ENCODE peak calls at places on chromosomes 6 and 20, in nine cellular contexts. One of them, this sample, is unnamed.

GRCh38 chr6:24072038-24072746 is 53.8 kb upstream of the NRSN1 start:
- DNase-seq in GM06990: no peak
- DNase-seq in tibial artery: no peak
- DNase-seq in fibroblast of mammary gland: no peak
- DNase-seq in astrocyte: no peak
- DNase-seq in OCI-LY7: no peak
- DNase-seq in SJCRH30: no peak
- DNase-seq in suprapubic skin: no peak
- DNase-seq in PC-9: no peak
- DNase-seq in this sample: no peak

GRCh38 chr6:155259202-155259601 is 4.6 kb upstream of the CLDN20 start:
- DNase-seq in GM06990: no peak
- DNase-seq in tibial artery: no peak
- DNase-seq in fibroblast of mammary gland: no peak
- DNase-seq in astrocyte: no peak
- DNase-seq in OCI-LY7: no peak
- DNase-seq in SJCRH30: no peak
- DNase-seq in suprapubic skin: no peak
- DNase-seq in PC-9: no peak
- DNase-seq in this sample: no peak

GRCh38 chr6:93177918-93178317 is 241.4 kb downstream of the EPHA7 start:
- DNase-seq in GM06990: no peak
- DNase-seq in tibial artery: no peak
- DNase-seq in fibroblast of mammary gland: no peak
- DNase-seq in astrocyte: no peak
- DNase-seq in OCI-LY7: peak; percentile 12
- DNase-seq in SJCRH30: no peak
- DNase-seq in suprapubic skin: no peak
- DNase-seq in PC-9: no peak
- DNase-seq in this sample: no peak

GRCh38 chr20:59737073-59737691 is 132.8 kb downstream of the PHACTR3 start:
- DNase-seq in GM06990: no peak
- DNase-seq in tibial artery: no peak
- DNase-seq in fibroblast of mammary gland: no peak
- DNase-seq in astrocyte: no peak
- DNase-seq in OCI-LY7: no peak
- DNase-seq in SJCRH30: no peak
- DNase-seq in suprapubic skin: no peak
- DNase-seq in PC-9: no peak
- DNase-seq in this sample: peak; percentile 27

GRCh38 chr6:27599859-27600532 is 127.1 kb upstream of the ZNF184 start:
- DNase-seq in GM06990: no peak
- DNase-seq in tibial artery: no peak
- DNase-seq in fibroblast of mammary gland: no peak
- DNase-seq in astrocyte: no peak
- DNase-seq in OCI-LY7: no peak
- DNase-seq in SJCRH30: no peak
- DNase-seq in suprapubic skin: no peak
- DNase-seq in PC-9: no peak
- DNase-seq in this sample: no peak

GRCh38 chr6:107264357-107264831 is 149.1 kb upstream of the BEND3 start:
- DNase-seq in GM06990: no peak
- DNase-seq in tibial artery: no peak
- DNase-seq in fibroblast of mammary gland: peak; percentile 88
- DNase-seq in astrocyte: peak; percentile 68
- DNase-seq in OCI-LY7: no peak
- DNase-seq in SJCRH30: no peak
- DNase-seq in suprapubic skin: no peak
- DNase-seq in PC-9: no peak
- DNase-seq in this sample: no peak

GRCh38 chr20:11111191-11111590 is 437.4 kb upstream of the JAG1 start:
- DNase-seq in GM06990: no peak
- DNase-seq in tibial artery: no peak
- DNase-seq in fibroblast of mammary gland: no peak
- DNase-seq in astrocyte: peak; percentile 52
- DNase-seq in OCI-LY7: no peak
- DNase-seq in SJCRH30: no peak
- DNase-seq in suprapubic skin: no peak
- DNase-seq in PC-9: no peak
- DNase-seq in this sample: no peak

GRCh38 chr20:8870652-8871051 is 198.2 kb upstream of the PLCB4 start:
- DNase-seq in GM06990: no peak
- DNase-seq in tibial artery: no peak
- DNase-seq in fibroblast of mammary gland: no peak
- DNase-seq in astrocyte: no peak
- DNase-seq in OCI-LY7: no peak
- DNase-seq in SJCRH30: no peak
- DNase-seq in suprapubic skin: no peak
- DNase-seq in PC-9: no peak
- DNase-seq in this sample: no peak

GRCh38 chr6:81718126-81718525 is 34.4 kb downstream of the TENT5A start:
- DNase-seq in GM06990: no peak
- DNase-seq in tibial artery: no peak
- DNase-seq in fibroblast of mammary gland: peak; percentile 58
- DNase-seq in astrocyte: no peak
- DNase-seq in OCI-LY7: no peak
- DNase-seq in SJCRH30: no peak
- DNase-seq in suprapubic skin: no peak
- DNase-seq in PC-9: no peak
- DNase-seq in this sample: no peak

GRCh38 chr20:54172856-54173652 is 732 bp downstream of the CYP24A1 start:
- DNase-seq in GM06990: peak; percentile 12
- DNase-seq in tibial artery: no peak
- DNase-seq in fibroblast of mammary gland: peak; percentile 20
- DNase-seq in astrocyte: peak; percentile 30
- DNase-seq in OCI-LY7: no peak
- DNase-seq in SJCRH30: no peak
- DNase-seq in suprapubic skin: no peak
- DNase-seq in PC-9: no peak
- DNase-seq in this sample: no peak

GRCh38 chr20:59438201-59438600 is 137.8 kb downstream of the EDN3 start:
- DNase-seq in GM06990: no peak
- DNase-seq in tibial artery: no peak
- DNase-seq in fibroblast of mammary gland: no peak
- DNase-seq in astrocyte: no peak
- DNase-seq in OCI-LY7: no peak
- DNase-seq in SJCRH30: peak; percentile 60
- DNase-seq in suprapubic skin: no peak
- DNase-seq in PC-9: no peak
- DNase-seq in this sample: no peak

GRCh38 chr6:5752282-5752681 is 254.4 kb downstream of the NRN1 start:
- DNase-seq in GM06990: no peak
- DNase-seq in tibial artery: no peak
- DNase-seq in fibroblast of mammary gland: peak; percentile 80
- DNase-seq in astrocyte: peak; percentile 89
- DNase-seq in OCI-LY7: no peak
- DNase-seq in SJCRH30: peak; percentile 61
- DNase-seq in suprapubic skin: no peak
- DNase-seq in PC-9: no peak
- DNase-seq in this sample: no peak

GRCh38 chr6:136989591-136990578 is 54.9 kb downstream of the IL20RA start:
- DNase-seq in GM06990: no peak
- DNase-seq in tibial artery: no peak
- DNase-seq in fibroblast of mammary gland: no peak
- DNase-seq in astrocyte: no peak
- DNase-seq in OCI-LY7: no peak
- DNase-seq in SJCRH30: peak; percentile 74
- DNase-seq in suprapubic skin: no peak
- DNase-seq in PC-9: peak; percentile 30
- DNase-seq in this sample: no peak

GRCh38 chr6:111031151-111031550 is 49.3 kb downstream of the RPF2 start:
- DNase-seq in GM06990: no peak
- DNase-seq in tibial artery: no peak
- DNase-seq in fibroblast of mammary gland: no peak
- DNase-seq in astrocyte: no peak
- DNase-seq in OCI-LY7: no peak
- DNase-seq in SJCRH30: no peak
- DNase-seq in suprapubic skin: no peak
- DNase-seq in PC-9: no peak
- DNase-seq in this sample: no peak

GRCh38 chr6:150670311-150670710 is 70.6 kb downstream of the PLEKHG1 start:
- DNase-seq in GM06990: no peak
- DNase-seq in tibial artery: no peak
- DNase-seq in fibroblast of mammary gland: no peak
- DNase-seq in astrocyte: no peak
- DNase-seq in OCI-LY7: no peak
- DNase-seq in SJCRH30: no peak
- DNase-seq in suprapubic skin: no peak
- DNase-seq in PC-9: no peak
- DNase-seq in this sample: no peak

GRCh38 chr6:160900031-160900430 is 91.5 kb upstream of the MAP3K4 start:
- DNase-seq in GM06990: no peak
- DNase-seq in tibial artery: no peak
- DNase-seq in fibroblast of mammary gland: no peak
- DNase-seq in astrocyte: no peak
- DNase-seq in OCI-LY7: no peak
- DNase-seq in SJCRH30: no peak
- DNase-seq in suprapubic skin: no peak
- DNase-seq in PC-9: no peak
- DNase-seq in this sample: no peak

GRCh38 chr6:89371849-89372505 is 19.5 kb upstream of the UBE2J1 start:
- DNase-seq in GM06990: peak; percentile 70
- DNase-seq in tibial artery: peak; percentile 63
- DNase-seq in fibroblast of mammary gland: peak; percentile 47
- DNase-seq in astrocyte: no peak
- DNase-seq in OCI-LY7: peak; percentile 89
- DNase-seq in SJCRH30: peak; percentile 61
- DNase-seq in suprapubic skin: peak; percentile 86
- DNase-seq in PC-9: peak; percentile 64
- DNase-seq in this sample: peak; percentile 92

GRCh38 chr6:48560408-48560807 is 449.4 kb upstream of the PTCHD4 start:
- DNase-seq in GM06990: no peak
- DNase-seq in tibial artery: no peak
- DNase-seq in fibroblast of mammary gland: peak; percentile 62
- DNase-seq in astrocyte: peak; percentile 32
- DNase-seq in OCI-LY7: no peak
- DNase-seq in SJCRH30: no peak
- DNase-seq in suprapubic skin: no peak
- DNase-seq in PC-9: peak; percentile 14
- DNase-seq in this sample: no peak

GRCh38 chr6:45881705-45882435 is 133.8 kb downstream of the CLIC5 start:
- DNase-seq in GM06990: no peak
- DNase-seq in tibial artery: no peak
- DNase-seq in fibroblast of mammary gland: no peak
- DNase-seq in astrocyte: no peak
- DNase-seq in OCI-LY7: no peak
- DNase-seq in SJCRH30: no peak
- DNase-seq in suprapubic skin: no peak
- DNase-seq in PC-9: peak; percentile 12
- DNase-seq in this sample: no peak

GRCh38 chr6:45420083-45420908 is 42.6 kb upstream of the SUPT3H start:
- DNase-seq in GM06990: no peak
- DNase-seq in tibial artery: no peak
- DNase-seq in fibroblast of mammary gland: peak; percentile 91
- DNase-seq in astrocyte: peak; percentile 88
- DNase-seq in OCI-LY7: no peak
- DNase-seq in SJCRH30: peak; percentile 54
- DNase-seq in suprapubic skin: no peak
- DNase-seq in PC-9: no peak
- DNase-seq in this sample: peak; percentile 45

GRCh38 chr6:51655517-51655916 is 431.9 kb downstream of the PKHD1 start:
- DNase-seq in GM06990: no peak
- DNase-seq in tibial artery: no peak
- DNase-seq in fibroblast of mammary gland: no peak
- DNase-seq in astrocyte: no peak
- DNase-seq in OCI-LY7: no peak
- DNase-seq in SJCRH30: no peak
- DNase-seq in suprapubic skin: no peak
- DNase-seq in PC-9: no peak
- DNase-seq in this sample: no peak

GRCh38 chr6:160685762-160686450 is 16.1 kb upstream of the PLG start:
- DNase-seq in GM06990: no peak
- DNase-seq in tibial artery: no peak
- DNase-seq in fibroblast of mammary gland: no peak
- DNase-seq in astrocyte: no peak
- DNase-seq in OCI-LY7: no peak
- DNase-seq in SJCRH30: no peak
- DNase-seq in suprapubic skin: no peak
- DNase-seq in PC-9: no peak
- DNase-seq in this sample: no peak

GRCh38 chr20:5315807-5316187 is 957 bp downstream of the PROKR2 start:
- DNase-seq in GM06990: no peak
- DNase-seq in tibial artery: no peak
- DNase-seq in fibroblast of mammary gland: no peak
- DNase-seq in astrocyte: no peak
- DNase-seq in OCI-LY7: no peak
- DNase-seq in SJCRH30: no peak
- DNase-seq in suprapubic skin: no peak
- DNase-seq in PC-9: no peak
- DNase-seq in this sample: peak; percentile 71
- H3K4me3 ChIP-seq in GM06990: no peak overlapping the region
- H3K4me3 ChIP-seq in tibial artery: no peak overlapping the region
- H3K4me3 ChIP-seq in fibroblast of mammary gland: no peak overlapping the region
- H3K4me3 ChIP-seq in astrocyte: no peak overlapping the region
- H3K4me3 ChIP-seq in OCI-LY7: no peak overlapping the region
- H3K4me3 ChIP-seq in SJCRH30: no peak overlapping the region
- H3K4me3 ChIP-seq in suprapubic skin: no peak overlapping the region
- H3K4me3 ChIP-seq in PC-9: no peak overlapping the region
- H3K4me3 ChIP-seq in this sample: peak overlapping the region; percentile 28

GRCh38 chr6:42177514-42178364 is 4.6 kb downstream of the GUCA1A start:
- DNase-seq in GM06990: no peak
- DNase-seq in tibial artery: no peak
- DNase-seq in fibroblast of mammary gland: no peak
- DNase-seq in astrocyte: no peak
- DNase-seq in OCI-LY7: no peak
- DNase-seq in SJCRH30: no peak
- DNase-seq in suprapubic skin: no peak
- DNase-seq in PC-9: no peak
- DNase-seq in this sample: no peak
- H3K4me3 ChIP-seq in GM06990: no peak overlapping the region
- H3K4me3 ChIP-seq in tibial artery: no peak overlapping the region
- H3K4me3 ChIP-seq in fibroblast of mammary gland: no peak overlapping the region
- H3K4me3 ChIP-seq in astrocyte: peak overlapping the region; percentile 12
- H3K4me3 ChIP-seq in OCI-LY7: no peak overlapping the region
- H3K4me3 ChIP-seq in SJCRH30: no peak overlapping the region
- H3K4me3 ChIP-seq in suprapubic skin: no peak overlapping the region
- H3K4me3 ChIP-seq in PC-9: no peak overlapping the region
- H3K4me3 ChIP-seq in this sample: no peak overlapping the region

DNA sequence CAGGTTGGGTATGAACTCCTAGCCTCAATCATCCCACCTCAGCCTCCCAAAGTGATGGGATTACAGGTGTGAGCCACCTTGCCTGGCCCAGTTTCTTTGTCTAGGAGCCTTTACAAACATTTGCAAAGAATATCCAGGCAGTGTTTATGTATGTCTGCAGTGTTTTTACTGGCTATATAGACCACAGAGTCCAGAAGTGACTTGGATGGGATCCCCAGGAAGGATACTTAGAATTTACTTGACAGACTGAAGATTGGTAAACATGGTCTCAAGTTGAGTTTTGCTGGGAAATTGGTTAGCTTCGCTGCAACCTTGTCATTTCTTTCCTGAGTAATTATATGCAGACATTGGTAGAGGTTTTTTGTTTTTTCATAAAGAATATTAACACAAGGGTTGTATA is 23.8 kb downstream of the JARID2 start:
- DNase-seq in GM06990: no peak
- DNase-seq in tibial artery: no peak
- DNase-seq in fibroblast of mammary gland: no peak
- DNase-seq in astrocyte: no peak
- DNase-seq in OCI-LY7: no peak
- DNase-seq in SJCRH30: no peak
- DNase-seq in suprapubic skin: no peak
- DNase-seq in PC-9: no peak
- DNase-seq in this sample: no peak
- H3K4me3 ChIP-seq in GM06990: no peak overlapping the region
- H3K4me3 ChIP-seq in tibial artery: no peak overlapping the region
- H3K4me3 ChIP-seq in fibroblast of mammary gland: no peak overlapping the region
- H3K4me3 ChIP-seq in astrocyte: no peak overlapping the region
- H3K4me3 ChIP-seq in OCI-LY7: peak overlapping the region; percentile 19
- H3K4me3 ChIP-seq in SJCRH30: no peak overlapping the region
- H3K4me3 ChIP-seq in suprapubic skin: no peak overlapping the region
- H3K4me3 ChIP-seq in PC-9: no peak overlapping the region
- H3K4me3 ChIP-seq in this sample: no peak overlapping the region

GRCh38 chr6:159106627-159107241 is 61.9 kb upstream of the TAGAP start:
- DNase-seq in GM06990: peak; percentile 88
- DNase-seq in tibial artery: no peak
- DNase-seq in fibroblast of mammary gland: peak; percentile 55
- DNase-seq in astrocyte: peak; percentile 54
- DNase-seq in OCI-LY7: peak; percentile 97
- DNase-seq in SJCRH30: peak; percentile 79
- DNase-seq in suprapubic skin: no peak
- DNase-seq in PC-9: peak; percentile 11
- DNase-seq in this sample: peak; percentile 81
- H3K4me3 ChIP-seq in GM06990: peak overlapping the region; percentile 20
- H3K4me3 ChIP-seq in tibial artery: no peak overlapping the region
- H3K4me3 ChIP-seq in fibroblast of mammary gland: no peak overlapping the region
- H3K4me3 ChIP-seq in astrocyte: no peak overlapping the region
- H3K4me3 ChIP-seq in OCI-LY7: peak overlapping the region; percentile 63
- H3K4me3 ChIP-seq in SJCRH30: peak overlapping the region; percentile 50
- H3K4me3 ChIP-seq in suprapubic skin: peak overlapping the region; percentile 23
- H3K4me3 ChIP-seq in PC-9: no peak overlapping the region
- H3K4me3 ChIP-seq in this sample: no peak overlapping the region